ENCODE peak calls at places on chromosomes 13 and 19, in eight cellular contexts. G is pancreas, P is body of pancreas, I is DND-41, C is PC-9, T is GM23248, Y is heart left ventricle, M is right cardiac atrium. O is an unnamed sample. For H3K27me3, the result is how much of the 10 kb centered on the place peaks cover.

GRCh38 chr19:45069056-45069455 is 7.2 kb downstream of the ZNF296 start:
- DNase-seq in G (no peak), P (no peak), I (no peak), C (peak), T (peak), Y (no peak), M (no peak), O (no peak)

GRCh38 chr19:33956941-33957340 is 160.3 kb downstream of the KCTD15 start:
- DNase-seq in G (no peak), P (no peak), I (no peak), C (no peak), T (no peak), Y (no peak), M (no peak), O (no peak)

GRCh38 chr19:18342090-18342632 is 1.8 kb downstream of the PGPEP1 start:
- DNase-seq in G (no peak), P (no peak), I (no peak), C (no peak), T (no peak), Y (no peak), M (no peak), O (no peak)

GRCh38 chr13:21427741-21428140 is 31.4 kb downstream of the ZDHHC20 start:
- DNase-seq in G (no peak), P (no peak), I (no peak), C (no peak), T (no peak), Y (no peak), M (no peak), O (no peak)

GRCh38 chr13:94344126-94344863 is 135.2 kb downstream of the DCT start:
- DNase-seq in G (no peak), P (no peak), I (no peak), C (no peak), T (peak), Y (no peak), M (no peak), O (no peak)

GRCh38 chr19:30799854-30800755 is 427.9 kb downstream of the ZNF536 start:
- DNase-seq in G (peak), P (peak), I (peak), C (peak), T (peak), Y (peak), M (peak), O (no peak)

GRCh38 chr13:72462726-72463125 is 264.7 kb downstream of the MZT1 start:
- DNase-seq in G (no peak), P (no peak), I (no peak), C (no peak), T (no peak), Y (no peak), M (no peak), O (no peak)

GRCh38 chr13:113783482-113783881 is 24.5 kb downstream of the TMEM255B start:
- DNase-seq in G (no peak), P (no peak), I (no peak), C (no peak), T (no peak), Y (no peak), M (no peak), O (no peak)

GRCh38 chr19:13935765-13936486 is 2.3 kb downstream of the PODNL1 start:
- DNase-seq in G (no peak), P (no peak), I (no peak), C (no peak), T (no peak), Y (no peak), M (no peak), O (no peak)

DNA sequence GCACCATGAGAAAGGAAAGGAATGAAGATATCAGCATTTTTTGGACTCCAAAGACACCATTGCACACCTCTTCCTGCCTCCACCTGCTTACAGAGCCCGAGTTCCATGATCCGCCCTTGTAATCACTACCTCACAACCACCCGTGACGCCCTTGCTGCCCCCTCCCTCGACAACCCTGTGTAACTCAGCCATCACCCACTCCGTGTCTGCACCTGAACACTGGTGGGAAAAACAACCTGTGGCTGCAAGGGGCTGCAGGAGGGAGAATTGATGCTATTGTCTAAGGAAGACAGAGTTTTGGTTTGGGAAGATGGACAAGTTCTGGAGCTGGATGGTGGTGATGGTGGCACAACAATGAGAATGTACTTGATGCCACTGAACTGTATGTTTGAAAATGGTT is 27.0 kb downstream of the ZIC5 start:
- DNase-seq in G (no peak), P (no peak), I (no peak), C (no peak), T (no peak), Y (no peak), M (no peak), O (no peak)
- H3K27me3 ChIP-seq in G (under half), P (under half), I (under half), C (under half), T (under half), Y (under half), M (under half), O (under half)

GRCh38 chr13:43041368-43041921 is 18.1 kb downstream of the DNAJC15 start:
- DNase-seq in G (no peak), P (no peak), I (no peak), C (no peak), T (peak), Y (no peak), M (no peak), O (no peak)

GRCh38 chr13:43042410-43042921 is 19.1 kb downstream of the DNAJC15 start:
- DNase-seq in G (no peak), P (no peak), I (no peak), C (no peak), T (no peak), Y (no peak), M (no peak), O (no peak)

GRCh38 chr13:43046259-43046658 is 22.9 kb downstream of the DNAJC15 start:
- DNase-seq in G (no peak), P (no peak), I (no peak), C (no peak), T (no peak), Y (no peak), M (no peak), O (no peak)

GRCh38 chr13:43044720-43045301 is 21.4 kb downstream of the DNAJC15 start:
- DNase-seq in G (no peak), P (no peak), I (no peak), C (no peak), T (no peak), Y (no peak), M (no peak), O (no peak)
- H3K27ac ChIP-seq in G (peak), P (peak), I (no peak), C (peak), T (no peak), Y (no peak), M (peak), O (no peak)

DNA sequence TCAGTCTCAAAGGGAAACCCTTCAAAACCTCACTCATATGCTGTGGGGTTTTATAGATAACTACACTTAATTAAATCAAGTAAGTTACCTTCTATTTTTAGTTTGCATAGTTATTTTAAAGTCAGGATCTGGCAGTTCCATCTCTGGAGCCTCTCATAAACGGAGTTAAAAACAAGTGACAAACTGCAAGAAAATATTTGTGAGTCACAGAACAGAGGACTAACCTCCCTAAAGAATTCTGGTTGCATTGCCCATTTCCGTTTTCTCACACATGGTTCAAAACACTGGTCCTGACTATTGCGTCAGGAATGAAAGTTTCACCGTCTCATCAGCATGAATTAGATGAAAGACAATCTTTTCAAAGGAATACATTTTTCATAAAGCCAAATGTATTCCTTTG is 10.6 kb downstream of the RXFP2 start:
- DNase-seq in G (no peak), P (no peak), I (no peak), C (no peak), T (peak), Y (no peak), M (no peak), O (no peak)
- H3K27me3 ChIP-seq in G (under half), P (under half), I (under half), C (under half), T (under half), Y (under half), M (under half), O (under half)

DNA sequence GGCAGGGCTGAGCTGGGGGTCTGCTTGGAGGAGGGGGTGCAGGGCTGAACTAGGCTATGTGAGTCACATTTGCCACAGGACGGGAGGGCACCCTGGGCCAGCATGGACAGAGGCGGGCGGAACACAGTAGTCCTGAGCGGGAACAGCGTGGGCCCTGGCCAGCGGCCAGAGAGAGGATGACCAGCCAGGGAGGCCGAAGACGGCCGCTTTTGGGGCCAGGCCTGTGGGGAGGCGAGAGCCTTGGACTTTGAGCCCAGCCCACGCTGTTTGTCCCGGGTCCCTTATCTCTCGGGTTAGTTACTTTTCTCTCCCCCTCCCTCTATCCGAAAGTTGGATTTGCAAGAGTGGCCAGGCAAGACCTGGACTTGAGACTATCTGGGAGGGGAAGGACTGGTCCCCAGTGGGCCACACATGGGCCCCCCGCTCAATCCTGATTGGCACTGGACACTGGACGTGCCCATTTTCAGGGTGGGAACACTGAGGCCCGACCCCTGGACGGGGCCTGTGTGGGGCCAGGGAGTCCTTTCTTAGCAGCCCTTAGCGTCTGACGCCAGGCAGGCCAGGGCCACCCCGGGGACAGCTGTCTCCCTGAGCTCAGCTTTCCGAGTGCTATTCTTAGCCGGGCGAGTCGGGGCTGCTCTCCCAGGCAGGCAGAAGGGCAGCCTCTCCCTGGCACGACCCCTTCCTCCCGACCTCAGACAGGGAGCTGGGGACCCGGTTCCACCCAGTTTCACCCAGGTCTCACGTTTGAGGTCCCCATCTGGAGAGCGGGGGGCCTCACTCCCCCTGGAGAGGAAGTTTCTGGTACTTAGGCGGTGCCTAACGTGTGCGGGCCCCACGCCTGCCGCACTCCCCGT is 833 bp downstream of the GAMT start:
- DNase-seq in G (peak), P (peak), I (peak), C (no peak), T (peak), Y (peak), M (peak), O (no peak)
- H3K27ac ChIP-seq in G (peak), P (peak), I (peak), C (no peak), T (no peak), Y (peak), M (peak), O (no peak)

GRCh38 chr19:54169149-54169731 is 3.7 kb downstream of the TMC4 start:
- DNase-seq in G (peak), P (no peak), I (no peak), C (no peak), T (no peak), Y (no peak), M (peak), O (no peak)

GRCh38 chr19:54164369-54165068 is 5.0 kb upstream of the LENG1 start:
- DNase-seq in G (peak), P (peak), I (no peak), C (no peak), T (peak), Y (peak), M (peak), O (no peak)

GRCh38 chr19:54172413-54172763 is 572 bp downstream of the TMC4 start:
- DNase-seq in G (peak), P (peak), I (no peak), C (peak), T (no peak), Y (no peak), M (peak), O (no peak)

GRCh38 chr19:54165222-54165621 is 5.7 kb upstream of the LENG1 start:
- DNase-seq in G (no peak), P (no peak), I (no peak), C (no peak), T (no peak), Y (no peak), M (no peak), O (no peak)

DNA sequence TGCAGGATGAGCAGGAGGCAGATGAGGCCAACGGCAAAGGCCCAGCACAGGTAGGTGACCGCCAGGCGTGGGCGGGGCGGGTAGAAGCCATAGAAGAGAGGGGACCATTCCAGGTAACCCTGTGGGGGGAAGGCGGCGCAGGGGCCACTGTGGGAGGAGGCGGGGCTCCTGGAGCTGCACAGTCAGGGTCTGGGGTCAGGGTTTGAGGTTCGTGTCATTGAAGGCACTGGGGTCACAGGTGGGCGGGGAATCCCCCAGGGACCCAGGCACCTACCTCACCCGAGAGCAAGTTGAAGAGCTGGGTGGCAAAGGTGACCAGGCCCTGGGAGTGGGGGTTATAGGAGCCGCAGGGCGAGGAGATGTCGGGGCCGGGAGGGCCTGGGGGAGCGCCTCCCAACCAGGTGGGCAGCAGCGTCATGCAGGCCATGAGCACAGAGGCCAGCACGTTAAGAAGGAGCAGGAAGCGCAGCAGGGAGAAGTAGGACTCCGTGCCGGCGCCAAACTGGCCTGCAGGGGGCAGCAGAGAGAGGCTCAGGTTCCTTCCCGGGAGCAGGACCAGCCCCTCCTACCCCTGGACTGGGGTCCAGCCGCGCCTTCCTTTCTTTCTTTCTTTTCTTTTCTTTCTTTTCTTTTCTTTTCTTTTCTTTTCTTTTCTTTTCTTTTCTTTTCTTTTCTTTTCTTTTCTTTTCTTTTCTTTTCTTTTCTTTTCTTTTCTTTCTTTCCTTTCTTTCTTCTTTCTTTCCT is 4.6 kb downstream of the TMC4 start:
- DNase-seq in G (peak), P (peak), I (peak), C (peak), T (peak), Y (peak), M (peak), O (peak)
- H3K27me3 ChIP-seq in G (under half), P (under half), I (under half), C (under half), T (under half), Y (under half), M (under half), O (under half)

DNA sequence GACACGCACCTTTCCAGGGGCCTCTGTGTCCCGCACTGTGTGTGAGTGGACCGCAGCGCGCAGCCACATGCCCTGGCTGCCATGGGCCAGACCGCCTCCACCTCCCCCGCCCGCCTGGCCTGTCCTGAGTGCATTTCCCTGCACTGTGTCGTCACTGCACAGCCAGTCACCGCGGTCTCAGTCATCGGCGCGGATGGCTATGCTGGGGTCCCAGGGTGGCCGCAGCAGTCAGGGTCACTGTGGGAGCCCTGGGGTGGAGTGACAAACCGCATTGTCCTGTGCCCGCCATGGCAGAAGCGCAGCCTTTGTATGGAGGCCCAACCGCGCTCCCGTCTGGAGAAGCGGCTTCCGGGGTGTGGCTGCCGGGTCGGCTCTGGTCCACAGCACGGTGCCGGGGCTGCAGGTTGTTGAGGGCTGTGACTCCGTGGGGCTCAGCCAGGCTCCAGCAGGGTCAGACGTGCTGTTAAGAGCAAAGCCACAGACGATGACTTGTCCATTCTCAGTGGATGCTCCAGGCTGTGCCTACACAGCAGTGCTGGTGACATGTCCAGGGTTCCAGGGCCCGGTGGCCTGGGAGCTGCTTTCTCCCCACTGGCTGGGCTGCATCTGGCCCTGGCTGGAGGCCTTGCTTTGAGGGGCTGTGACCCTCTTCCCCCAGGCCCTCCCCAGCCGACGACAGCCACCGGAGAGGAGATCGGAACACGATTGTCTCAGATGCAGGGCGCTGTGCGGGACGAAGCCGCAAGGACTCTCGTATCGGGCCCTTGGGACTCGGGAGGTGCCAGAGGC is 6.3 kb upstream of the NDUFS7 start:
- DNase-seq in G (peak), P (no peak), I (no peak), C (no peak), T (no peak), Y (no peak), M (peak), O (no peak)
- H3K27ac ChIP-seq in G (no peak), P (no peak), I (no peak), C (no peak), T (no peak), Y (no peak), M (no peak), O (no peak)

GRCh38 chr19:51166846-51167490 is 24.9 kb downstream of the SIGLEC7 start:
- DNase-seq in G (no peak), P (no peak), I (no peak), C (no peak), T (no peak), Y (no peak), M (no peak), O (no peak)

GRCh38 chr19:51159656-51160055 is 17.6 kb downstream of the SIGLEC7 start:
- DNase-seq in G (no peak), P (no peak), I (no peak), C (no peak), T (no peak), Y (no peak), M (no peak), O (no peak)

GRCh38 chr19:51164215-51164614 is 22.1 kb downstream of the SIGLEC7 start:
- DNase-seq in G (no peak), P (no peak), I (no peak), C (no peak), T (no peak), Y (no peak), M (no peak), O (no peak)

GRCh38 chr19:51161266-51161665 is 19.2 kb downstream of the SIGLEC7 start:
- DNase-seq in G (no peak), P (no peak), I (no peak), C (no peak), T (no peak), Y (no peak), M (no peak), O (no peak)

GRCh38 chr19:51163257-51163656 is 21.2 kb downstream of the SIGLEC7 start:
- DNase-seq in G (no peak), P (no peak), I (no peak), C (no peak), T (no peak), Y (no peak), M (no peak), O (no peak)
- H3K27me3 ChIP-seq in G (under half), P (under half), I (under half), C (half or more), T (under half), Y (under half), M (under half), O (under half)

DNA sequence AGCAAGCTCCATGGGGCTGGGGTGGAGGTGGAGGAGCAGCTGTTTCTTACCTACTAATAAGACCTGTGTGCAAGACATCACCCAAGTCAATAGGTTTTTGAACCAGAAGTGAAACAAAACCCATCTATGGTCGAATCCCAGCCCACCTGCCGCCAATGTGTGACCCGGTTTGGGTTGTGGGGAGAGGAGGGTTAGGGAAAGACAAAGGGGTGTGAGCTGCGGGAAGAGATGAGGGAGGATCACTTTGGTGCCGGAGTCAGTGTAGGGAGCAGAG is 641 bp downstream of the LPAR2 start:
- DNase-seq in G (no peak), P (no peak), I (no peak), C (no peak), T (no peak), Y (no peak), M (no peak), O (no peak)
- H3K27ac ChIP-seq in G (peak), P (peak), I (no peak), C (peak), T (no peak), Y (no peak), M (no peak), O (peak)

O was measured in CD4-positive, alpha-beta T cell.